ENCODE peak calls at places on chromosomes 1 and 21, in seven cellular contexts. G is B cell, Q is IMR-90, C is dorsolateral prefrontal cortex, L is brain microvascular endothelial cell, R is fibroblast of pulmonary artery, S is mammary epithelial cell. K is an unnamed sample.
A peak's percentile ranks its signal among the peaks of the same experiment; 100 is the strongest.

GRCh38 chr1:185292237-185292636 is 24.8 kb downstream of the IVNS1ABP start:
- DNase-seq in G (no peak), Q (no peak), L (no peak), R (no peak), C (no peak), S (no peak), K (no peak)

GRCh38 chr1:228935855-228936727 is 200.8 kb downstream of the RHOU start:
- DNase-seq in R (no peak), C (no peak), Q (no peak), L (no peak), G (no peak), S (no peak), K (no peak)

GRCh38 chr1:231395051-231395995 is 26.8 kb downstream of the EGLN1 start:
- DNase-seq in C (no peak), R (peak; percentile 97), G (no peak), S (peak; percentile 92), L (peak; percentile 94), Q (peak; percentile 98), K (peak; percentile 89)

GRCh38 chr1:107750364-107750959 is 214.5 kb downstream of the VAV3 start:
- DNase-seq in C (peak; percentile 53), G (peak; percentile 42), S (peak; percentile 73), Q (peak; percentile 43), L (peak; percentile 61), R (peak; percentile 55), K (peak; percentile 82)

GRCh38 chr1:30520461-30520860 is 202.9 kb downstream of the MATN1 start:
- DNase-seq in C (no peak), Q (no peak), R (no peak), L (no peak), S (no peak), G (no peak), K (no peak)

GRCh38 chr1:193709607-193710006 is 523.2 kb upstream of the B3GALT2 start:
- DNase-seq in C (no peak), Q (no peak), G (no peak), L (no peak), S (no peak), R (no peak), K (peak; percentile 81)

GRCh38 chr1:163709636-163710035 is 387.9 kb downstream of the NUF2 start:
- DNase-seq in G (no peak), Q (no peak), L (no peak), R (no peak), S (no peak), C (no peak), K (peak; percentile 24)

GRCh38 chr1:179785025-179785424 is 41.9 kb downstream of the FAM163A start:
- DNase-seq in G (no peak), R (no peak), C (no peak), L (no peak), S (no peak), Q (no peak), K (no peak)

GRCh38 chr1:7207875-7208646 is 422.8 kb downstream of the CAMTA1 start:
- DNase-seq in R (peak; percentile 52), C (no peak), S (peak; percentile 64), Q (peak; percentile 73), L (peak; percentile 68), G (no peak), K (peak; percentile 77)

GRCh38 chr1:59638172-59638800 is 176.5 kb upstream of the HOOK1 start:
- DNase-seq in S (peak; percentile 36), R (peak; percentile 66), L (peak; percentile 58), Q (peak; percentile 80), C (no peak), G (no peak), K (no peak)

GRCh38 chr1:236166041-236166440 is 23.7 kb downstream of the GPR137B start:
- DNase-seq in Q (no peak), S (no peak), L (no peak), R (no peak), C (no peak), G (no peak), K (no peak)

GRCh38 chr1:236167578-236167977 is 25.2 kb downstream of the GPR137B start:
- DNase-seq in R (no peak), Q (no peak), C (no peak), L (no peak), G (no peak), S (no peak), K (no peak)

GRCh38 chr1:236172041-236172579 is 29.8 kb downstream of the GPR137B start:
- DNase-seq in L (no peak), C (no peak), Q (no peak), R (no peak), G (no peak), S (no peak), K (no peak)

GRCh38 chr1:236167154-236167553 is 24.8 kb downstream of the GPR137B start:
- DNase-seq in S (no peak), R (no peak), G (no peak), L (no peak), C (no peak), Q (no peak), K (no peak)

GRCh38 chr1:236168716-236169429 is 26.5 kb downstream of the GPR137B start:
- DNase-seq in G (no peak), L (peak; percentile 56), S (no peak), R (peak; percentile 82), C (no peak), Q (peak; percentile 53), K (peak; percentile 40)
- TF ChIP-seq CTCF in G (no peak), L (no peak), S (peak; percentile 13), R (no peak), C (no peak), Q (no peak), K (peak; percentile 23)

GRCh38 chr21:35982717-35983116 is 77.6 kb downstream of the SETD4 start:
- DNase-seq in C (no peak), Q (no peak), R (no peak), G (no peak), S (peak; percentile 6), L (no peak), K (peak; percentile 24)

GRCh38 chr21:35981514-35982070 is 78.7 kb downstream of the SETD4 start:
- DNase-seq in Q (no peak), L (no peak), G (no peak), R (no peak), C (no peak), S (peak; percentile 57), K (peak; percentile 56)

GRCh38 chr21:35988396-35989140 is 71.8 kb downstream of the SETD4 start:
- DNase-seq in L (no peak), R (no peak), S (no peak), G (no peak), Q (no peak), C (no peak), K (no peak)

GRCh38 chr21:35987475-35987874 is 72.9 kb downstream of the SETD4 start:
- DNase-seq in R (no peak), S (no peak), C (no peak), G (no peak), L (no peak), Q (no peak), K (no peak)

DNA sequence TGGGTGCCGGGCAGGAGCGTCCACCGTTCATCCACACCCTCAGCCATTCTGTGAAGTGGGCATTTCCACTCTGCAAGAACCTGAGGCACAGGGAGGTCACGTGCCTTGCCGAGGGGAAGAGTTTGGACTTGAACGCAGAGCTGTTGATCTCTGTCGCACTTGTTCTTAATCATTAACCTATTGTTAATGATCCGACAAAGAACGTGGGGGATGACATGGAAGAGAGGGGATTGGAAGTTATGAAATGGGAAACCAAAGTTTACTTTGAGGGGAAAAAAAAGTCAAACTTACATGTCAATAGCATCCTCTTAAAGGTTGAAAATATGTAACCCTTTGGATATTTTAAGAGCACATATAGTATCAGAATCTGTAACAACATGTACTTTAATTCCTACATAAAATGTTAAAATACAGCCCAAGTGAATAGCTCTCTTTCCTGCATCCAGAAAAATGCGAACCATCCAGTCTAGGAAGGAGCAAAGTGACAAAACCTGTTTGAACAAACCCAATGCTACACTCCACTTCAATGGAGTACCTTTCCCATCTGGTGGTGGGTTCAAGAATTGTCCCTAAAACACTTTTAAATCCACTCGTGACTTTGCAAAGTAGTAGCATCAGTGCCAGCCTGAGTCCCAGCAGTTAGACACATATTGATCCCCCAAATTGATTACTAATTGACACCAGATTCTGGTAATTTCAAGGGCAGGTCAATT is 75.5 kb downstream of the SETD4 start:
- DNase-seq in L (no peak), C (no peak), R (no peak), S (no peak), Q (no peak), G (no peak), K (peak; percentile 48)
- TF ChIP-seq CTCF in L (no peak), C (no peak), R (no peak), S (no peak), Q (no peak), G (no peak), K (peak; percentile 7)

DNA sequence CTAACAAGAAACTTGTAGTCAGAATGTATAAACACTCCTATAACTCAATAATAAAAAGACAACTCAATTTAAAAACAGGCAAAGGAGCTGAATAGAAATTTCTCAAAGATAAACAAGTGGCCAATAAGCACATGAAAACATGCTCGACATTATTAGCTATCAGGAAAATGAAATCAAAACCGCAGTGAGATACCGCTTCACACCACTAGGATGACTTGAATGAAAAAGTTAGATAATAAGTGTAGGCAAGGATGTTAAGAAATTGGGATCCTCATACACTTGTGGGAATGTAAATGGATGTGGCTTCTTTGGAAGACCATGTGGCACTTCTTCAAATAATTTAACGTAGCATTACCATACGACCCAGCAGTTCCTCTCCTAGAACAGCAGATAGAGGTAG is 8.9 kb downstream of the RALGPS2 start:
- DNase-seq in Q (no peak), G (no peak), S (no peak), R (no peak), C (no peak), L (no peak), K (no peak)
- TF ChIP-seq CTCF in Q (peak; percentile 12), G (peak; percentile 50), S (no peak), R (peak; percentile 30), C (no peak), L (peak; percentile 43), K (peak; percentile 27)

GRCh38 chr1:112504002-112504401 is 4.8 kb upstream of the WNT2B start:
- DNase-seq in G (no peak), C (no peak), S (no peak), Q (no peak), R (no peak), L (no peak), K (no peak)

GRCh38 chr1:112504666-112505399 is 3.9 kb upstream of the WNT2B start:
- DNase-seq in L (no peak), Q (no peak), R (no peak), C (no peak), G (no peak), S (no peak), K (no peak)

GRCh38 chr1:112502827-112503226 is 5.9 kb upstream of the WNT2B start:
- DNase-seq in Q (no peak), L (no peak), R (peak; percentile 22), C (no peak), S (no peak), G (no peak), K (no peak)

GRCh38 chr1:112505400-112505785 is 3.4 kb upstream of the WNT2B start:
- DNase-seq in S (no peak), R (no peak), C (no peak), G (no peak), Q (no peak), L (no peak), K (no peak)

GRCh38 chr1:112501810-112502641 is 6.7 kb upstream of the WNT2B start:
- DNase-seq in L (peak; percentile 53), R (peak; percentile 72), C (peak; percentile 68), G (peak; percentile 49), S (peak; percentile 69), Q (peak; percentile 54), K (peak; percentile 70)
- TF ChIP-seq CTCF in L (peak; percentile 87), R (peak; percentile 81), C (peak; percentile 73), G (peak; percentile 63), S (peak; percentile 87), Q (peak; percentile 73), K (peak; percentile 75)

GRCh38 chr1:39727932-39728317 is 10.8 kb upstream of the PPIE start:
- DNase-seq in Q (no peak), R (no peak), S (no peak), C (no peak), G (no peak), L (no peak), K (no peak)
- TF ChIP-seq CTCF in Q (no peak), R (no peak), S (no peak), C (no peak), G (no peak), L (no peak), K (no peak)

K was measured in epithelial cell of esophagus.